ENCODE peak calls at places on chromosomes 11 and 22, in eight cellular contexts. E is GM13977, T is AG20443, P is heart right ventricle, I is HS-5, X is iris pigment epithelial cell, H is cardiac muscle cell, C is SIG-M5. G is an unnamed sample.
A peak's percentile ranks its signal among the peaks of the same experiment; 100 is the strongest.

GRCh38 chr11:110805764-110806163 is 93.5 kb upstream of the ARHGAP20 start:
- DNase-seq in C (no peak), T (no peak), H (no peak), P (no peak), I (no peak), E (no peak), X (no peak), G (no peak)

GRCh38 chr11:69645801-69646492 is 5.0 kb downstream of the CCND1 start:
- DNase-seq in P (no peak), T (no peak), C (no peak), E (no peak), I (no peak), X (no peak), H (no peak), G (no peak)

GRCh38 chr11:90639687-90640086 is 416.8 kb upstream of the CHORDC1 start:
- DNase-seq in P (no peak), E (no peak), I (peak; percentile 33), T (no peak), X (peak; percentile 10), H (peak; percentile 15), C (no peak), G (no peak)

GRCh38 chr11:41116970-41117369 is 342.5 kb downstream of the LRRC4C start:
- DNase-seq in X (no peak), C (no peak), E (no peak), P (no peak), H (peak; percentile 62), I (no peak), T (no peak), G (no peak)

GRCh38 chr22:32717337-32718240 is 83.9 kb upstream of the TIMP3 start:
- DNase-seq in X (peak; percentile 18), T (peak; percentile 35), I (no peak), E (no peak), H (no peak), P (peak; percentile 29), C (no peak), G (no peak)

GRCh38 chr11:132286106-132286505 is 915.7 kb downstream of the NTM start:
- DNase-seq in X (no peak), P (no peak), I (no peak), E (no peak), H (peak; percentile 48), T (no peak), C (no peak), G (no peak)

GRCh38 chr11:94948070-94948617 is 25.2 kb downstream of the CWC15 start:
- DNase-seq in H (no peak), C (no peak), X (peak; percentile 74), T (peak; percentile 51), I (no peak), P (no peak), E (no peak), G (no peak)

GRCh38 chr11:126731526-126731925 is 269.0 kb downstream of the KIRREL3 start:
- DNase-seq in H (no peak), C (no peak), E (no peak), T (no peak), P (no peak), X (no peak), I (no peak), G (no peak)

GRCh38 chr22:46090631-46091201 is 59.6 kb upstream of the PPARA start:
- DNase-seq in C (no peak), P (peak; percentile 7), I (no peak), H (no peak), T (peak; percentile 58), X (no peak), E (no peak), G (no peak)

GRCh38 chr11:65417702-65418430 is 4.7 kb upstream of the NEAT1 start:
- DNase-seq in X (peak; percentile 50), E (no peak), H (peak; percentile 46), P (peak; percentile 65), T (peak; percentile 70), I (no peak), C (no peak), G (peak; percentile 57)

GRCh38 chr11:64226507-64227051 is 505 bp downstream of the NUDT22 start:
- DNase-seq in I (no peak), T (peak; percentile 32), X (no peak), C (no peak), P (peak; percentile 67), E (peak; percentile 85), H (no peak), G (peak; percentile 84)

GRCh38 chr11:30914143-30914762 is 328.1 kb upstream of the MPPED2 start:
- DNase-seq in I (no peak), P (peak; percentile 69), H (peak; percentile 85), C (no peak), X (peak; percentile 70), T (peak; percentile 84), E (peak; percentile 12), G (peak; percentile 15)

GRCh38 chr11:35173011-35173511 is 34.1 kb downstream of the CD44 start:
- DNase-seq in H (no peak), T (no peak), C (no peak), X (peak; percentile 93), P (no peak), I (no peak), E (peak; percentile 12), G (no peak)

GRCh38 chr11:13101836-13102574 is 92.9 kb downstream of the RASSF10 start:
- DNase-seq in H (no peak), T (no peak), I (no peak), P (no peak), E (no peak), X (no peak), C (no peak), G (no peak)

GRCh38 chr11:102154806-102155205 is 44.6 kb downstream of the YAP1 start:
- DNase-seq in C (no peak), X (no peak), P (no peak), H (no peak), E (no peak), T (no peak), I (no peak), G (no peak)

GRCh38 chr22:17159504-17159951 is 451 bp upstream of the HDHD5 start:
- DNase-seq in H (no peak), T (peak; percentile 53), I (no peak), P (peak; percentile 44), X (peak; percentile 35), E (peak; percentile 50), C (no peak), G (peak; percentile 57)

GRCh38 chr11:118996926-118997626 is 862 bp upstream of the CENATAC start:
- DNase-seq in H (no peak), X (peak; percentile 21), E (peak; percentile 78), T (peak; percentile 50), I (no peak), C (no peak), P (no peak), G (peak; percentile 71)

GRCh38 chr22:22410121-22410520 is 98.4 kb downstream of the ZNF280B start:
- DNase-seq in H (no peak), X (no peak), P (peak; percentile 66), T (no peak), I (no peak), C (no peak), E (no peak), G (no peak)

GRCh38 chr11:25970726-25971508 is 361.0 kb upstream of the ANO3 start:
- DNase-seq in P (no peak), I (no peak), X (no peak), T (no peak), E (no peak), C (no peak), H (no peak), G (no peak)

GRCh38 chr11:121648306-121648705 is 195.5 kb upstream of the SORL1-AS1 start:
- DNase-seq in H (no peak), P (no peak), X (no peak), C (no peak), T (no peak), E (no peak), I (no peak), G (no peak)

GRCh38 chr11:44611088-44611487 is 45.6 kb downstream of the CD82 start:
- DNase-seq in T (peak; percentile 56), I (no peak), E (no peak), X (no peak), C (no peak), P (no peak), H (no peak), G (no peak)

GRCh38 chr11:107561688-107562087 is 3.8 kb downstream of the ALKBH8 start:
- DNase-seq in H (no peak), I (peak; percentile 68), E (no peak), X (peak; percentile 86), T (peak; percentile 17), C (no peak), P (no peak), G (no peak)

GRCh38 chr22:49849161-49850020 is 4.3 kb upstream of the ZBED4 start:
- DNase-seq in T (no peak), X (no peak), C (no peak), H (no peak), I (no peak), P (no peak), E (no peak), G (no peak)

GRCh38 chr11:73578786-73579185 is 19.1 kb downstream of the FAM168A start:
- DNase-seq in E (no peak), H (no peak), I (no peak), T (no peak), P (no peak), X (peak; percentile 24), C (no peak), G (no peak)

GRCh38 chr11:103659138-103659734 is 377.2 kb upstream of the DDI1 start:
- DNase-seq in X (peak; percentile 39), T (peak; percentile 37), C (no peak), H (peak; percentile 16), I (no peak), E (no peak), P (no peak), G (no peak)

GRCh38 chr11:65915821-65916251 is 3.0 kb downstream of the C11orf68 start:
- DNase-seq in X (peak; percentile 98), T (peak; percentile 92), H (no peak), I (peak; percentile 97), P (peak; percentile 70), E (no peak), C (no peak), G (no peak)

GRCh38 chr22:17199131-17199731 is 20.0 kb downstream of the ADA2 start:
- DNase-seq in T (peak; percentile 80), E (no peak), C (no peak), H (no peak), X (peak; percentile 41), I (no peak), P (no peak), G (no peak)

GRCh38 chr11:1053121-1053901 is 16.8 kb upstream of the MUC6 start:
- DNase-seq in T (no peak), H (no peak), P (peak; percentile 10), X (no peak), C (no peak), I (no peak), E (no peak), G (no peak)

G was measured in GM13976.